ENCODE peak calls at places on chromosomes 13 and 19, in four cellular contexts. C, R, Y and U are unnamed samples.

GRCh38 chr13:106072014-106072413 is 463.4 kb downstream of the EFNB2 start:
- DNase-seq in C (no peak), R (no peak), Y (no peak), U (no peak)

GRCh38 chr13:29448124-29448685 is 147.3 kb downstream of the SLC7A1 start:
- DNase-seq in C (no peak), R (no peak), Y (no peak), U (no peak)

GRCh38 chr13:95862401-95862800 is 185.5 kb downstream of the DNAJC3 start:
- DNase-seq in C (no peak), R (no peak), Y (no peak), U (no peak)

GRCh38 chr19:39265321-39265916 is 2.8 kb upstream of the IFNL2 start:
- DNase-seq in C (no peak), R (no peak), Y (no peak), U (no peak)

GRCh38 chr13:22929391-22930126 is 251.2 kb upstream of the SGCG start:
- DNase-seq in C (no peak), R (no peak), Y (no peak), U (no peak)

GRCh38 chr19:38044267-38045111 is 137.5 kb downstream of the SIPA1L3 start:
- DNase-seq in C (no peak), R (no peak), Y (no peak), U (no peak)

GRCh38 chr13:25001807-25002206 is 94.1 kb upstream of the PABPC3 start:
- DNase-seq in C (no peak), R (no peak), Y (no peak), U (no peak)

GRCh38 chr19:5873617-5874199 is 3.4 kb upstream of the FUT5 start:
- DNase-seq in C (no peak), R (no peak), Y (no peak), U (no peak)

GRCh38 chr19:39970424-39970673 is 616 bp upstream of the PSMC4 start:
- DNase-seq in C (no peak), R (peak), Y (no peak), U (no peak)

GRCh38 chr19:41420101-41420880 is 6.9 kb downstream of the B3GNT8 start:
- DNase-seq in C (no peak), R (no peak), Y (no peak), U (no peak)

GRCh38 chr13:29575098-29575497 is 20.4 kb downstream of the SLC7A1 start:
- DNase-seq in C (no peak), R (no peak), Y (no peak), U (no peak)

GRCh38 chr13:40446365-40446764 is 220.1 kb downstream of the FOXO1 start:
- DNase-seq in C (no peak), R (no peak), Y (no peak), U (no peak)

GRCh38 chr19:15264061-15264932 is 32.0 kb upstream of the EPHX3 start:
- DNase-seq in C (peak), R (no peak), Y (peak), U (peak)

GRCh38 chr13:70189981-70190380 is 81.7 kb upstream of the KLHL1 start:
- DNase-seq in C (no peak), R (no peak), Y (no peak), U (no peak)

GRCh38 chr19:35344511-35345031 is 3.1 kb upstream of the FFAR1 start:
- DNase-seq in C (no peak), R (no peak), Y (peak), U (no peak)

GRCh38 chr19:35775046-35775297 is 392 bp upstream of the ARHGAP33 start:
- DNase-seq in C (no peak), R (no peak), Y (no peak), U (no peak)

GRCh38 chr19:35805518-35806102 is 7.0 kb downstream of the PRODH2 start:
- DNase-seq in C (no peak), R (no peak), Y (no peak), U (no peak)

GRCh38 chr19:14476663-14477401 is 1.7 kb upstream of the PTGER1 start:
- DNase-seq in C (no peak), R (no peak), Y (peak), U (peak)

GRCh38 chr19:29886535-29886934 is 55.5 kb upstream of the URI1 start:
- DNase-seq in C (no peak), R (no peak), Y (no peak), U (no peak)

GRCh38 chr13:65789815-65790214 is 1440.3 kb downstream of the PCDH9 start:
- DNase-seq in C (no peak), R (no peak), Y (no peak), U (no peak)

GRCh38 chr13:26971990-26972888 is 199.4 kb downstream of the USP12 start:
- DNase-seq in C (peak), R (no peak), Y (peak), U (no peak)

GRCh38 chr19:39969681-39970423 is 1.1 kb upstream of the PSMC4 start:
- DNase-seq in C (no peak), R (no peak), Y (no peak), U (no peak)

GRCh38 chr19:4359627-4360000 is 16.3 kb downstream of the MPND start:
- DNase-seq in C (no peak), R (no peak), Y (no peak), U (no peak)

GRCh38 chr19:57473646-57474045 is 3.7 kb downstream of the ZNF772 start:
- DNase-seq in C (no peak), R (no peak), Y (no peak), U (no peak)

GRCh38 chr13:42266464-42266863 is 5.5 kb upstream of the AKAP11 start:
- DNase-seq in C (no peak), R (no peak), Y (no peak), U (no peak)

GRCh38 chr19:55094456-55095259 is 19.0 kb downstream of the EPS8L1 start:
- DNase-seq in C (no peak), R (no peak), Y (no peak), U (no peak)

GRCh38 chr13:23744315-23744714 is 144.9 kb downstream of the MIPEP start:
- DNase-seq in C (no peak), R (no peak), Y (no peak), U (no peak)

GRCh38 chr13:52454459-52454824 is 836 bp upstream of the CKAP2 start:
- DNase-seq in C (no peak), R (peak), Y (no peak), U (no peak)
- TF ChIP-seq TARDBP in C (no peak), R (no peak), Y (no peak), U (no peak)

GRCh38 chr19:13130886-13131490 is 12.9 kb downstream of the NACC1 start:
- DNase-seq in C (no peak), R (no peak), Y (no peak), U (no peak)

GRCh38 chr19:13135068-13136062 is 14.8 kb downstream of the STX10 start:
- DNase-seq in C (no peak), R (no peak), Y (no peak), U (no peak)

GRCh38 chr19:13134626-13135025 is 15.5 kb downstream of the STX10 start:
- DNase-seq in C (no peak), R (no peak), Y (no peak), U (no peak)

GRCh38 chr19:13133241-13133870 is 15.3 kb downstream of the NACC1 start:
- DNase-seq in C (no peak), R (no peak), Y (no peak), U (no peak)

DNA sequence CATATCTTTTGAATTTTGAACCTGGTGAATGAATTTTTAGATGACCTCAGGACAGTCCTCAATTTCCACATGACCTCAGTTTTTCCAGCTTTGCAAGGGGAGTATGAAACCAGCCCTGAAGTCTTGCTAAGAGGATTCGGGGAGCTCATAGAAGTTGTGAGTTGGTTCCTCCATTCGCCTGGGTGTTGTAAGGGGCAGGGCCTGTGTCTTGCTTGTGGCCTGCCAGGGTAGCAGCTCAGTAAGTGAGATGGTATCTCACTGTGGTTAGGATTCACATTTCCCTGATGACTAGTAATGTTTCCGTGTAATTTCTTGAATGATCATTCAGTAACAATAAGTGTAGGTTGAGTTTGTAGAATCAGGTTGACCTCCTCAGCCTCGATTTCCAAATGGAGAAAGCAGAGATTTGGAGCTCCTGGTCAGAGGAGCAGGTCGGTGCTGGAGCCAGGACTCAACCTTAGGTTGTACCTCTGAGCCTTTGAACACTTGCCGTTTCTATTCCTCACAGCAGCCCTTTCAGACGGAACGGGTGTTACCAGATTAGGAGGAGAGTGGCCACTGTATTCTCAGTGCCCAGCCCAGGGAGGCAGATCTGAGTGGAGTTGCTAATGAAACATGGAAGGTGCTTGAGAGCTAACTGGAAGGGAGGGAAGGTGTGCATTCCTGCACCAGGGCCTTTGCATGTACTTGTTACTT is 14.6 kb downstream of the NACC1 start:
- DNase-seq in C (no peak), R (no peak), Y (no peak), U (no peak)
- TF ChIP-seq TARDBP in C (no peak), R (no peak), Y (no peak), U (no peak)

GRCh38 chr13:31749929-31750328 is 10.6 kb downstream of the RXFP2 start:
- DNase-seq in C (no peak), R (no peak), Y (no peak), U (no peak)
- TF ChIP-seq TARDBP in C (no peak), R (no peak), Y (no peak), U (no peak)

GRCh38 chr13:74320282-74320681 is 186.1 kb upstream of the KLF12 start:
- DNase-seq in C (no peak), R (no peak), Y (no peak), U (no peak)

GRCh38 chr13:74322562-74322961 is 188.4 kb upstream of the KLF12 start:
- DNase-seq in C (no peak), R (no peak), Y (no peak), U (no peak)

GRCh38 chr13:74325106-74325505 is 190.9 kb upstream of the KLF12 start:
- DNase-seq in C (peak), R (no peak), Y (no peak), U (peak)

GRCh38 chr13:74329978-74330377 is 195.8 kb upstream of the KLF12 start:
- DNase-seq in C (no peak), R (no peak), Y (no peak), U (no peak)

GRCh38 chr13:74324338-74324737 is 190.1 kb upstream of the KLF12 start:
- DNase-seq in C (no peak), R (no peak), Y (no peak), U (peak)
- TF ChIP-seq TARDBP in C (no peak), R (no peak), Y (no peak), U (no peak)

GRCh38 chr19:2053601-2054389 is 2.8 kb upstream of the MKNK2 start:
- DNase-seq in C (no peak), R (no peak), Y (no peak), U (no peak)
- TF ChIP-seq TARDBP in C (no peak), R (no peak), Y (no peak), U (no peak)

GRCh38 chr19:10625003-10625761 is at the start of gene SLC44A2:
- DNase-seq in C (no peak), R (no peak), Y (peak), U (no peak)
- TF ChIP-seq TARDBP in C (no peak), R (no peak), Y (no peak), U (no peak)

GRCh38 chr13:39016789-39017188 is 21.1 kb downstream of the PROSER1 start:
- DNase-seq in C (peak), R (no peak), Y (peak), U (peak)
- TF ChIP-seq TARDBP in C (no peak), R (no peak), Y (no peak), U (no peak)

DNA sequence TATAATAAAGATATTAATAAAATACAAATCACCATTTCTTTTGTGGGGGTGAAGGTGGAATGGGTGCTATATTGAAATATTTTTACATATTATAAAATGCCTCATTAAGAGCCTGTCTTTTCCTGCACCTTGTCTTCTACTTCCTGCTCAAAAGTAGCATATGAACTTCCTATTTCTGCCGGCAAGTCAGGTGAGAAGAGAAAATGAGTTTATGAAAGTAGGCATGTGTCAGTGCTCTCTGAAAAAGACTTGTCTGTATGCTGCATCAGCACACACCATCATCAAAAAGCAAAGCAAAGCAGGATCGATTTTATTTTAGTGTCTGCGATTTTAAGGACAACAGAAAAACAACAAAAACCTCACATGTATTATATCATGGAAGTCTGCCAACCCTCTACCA is 114.2 kb downstream of the RAP2A start:
- DNase-seq in C (no peak), R (no peak), Y (no peak), U (no peak)
- TF ChIP-seq TARDBP in C (no peak), R (no peak), Y (no peak), U (no peak)

DNA sequence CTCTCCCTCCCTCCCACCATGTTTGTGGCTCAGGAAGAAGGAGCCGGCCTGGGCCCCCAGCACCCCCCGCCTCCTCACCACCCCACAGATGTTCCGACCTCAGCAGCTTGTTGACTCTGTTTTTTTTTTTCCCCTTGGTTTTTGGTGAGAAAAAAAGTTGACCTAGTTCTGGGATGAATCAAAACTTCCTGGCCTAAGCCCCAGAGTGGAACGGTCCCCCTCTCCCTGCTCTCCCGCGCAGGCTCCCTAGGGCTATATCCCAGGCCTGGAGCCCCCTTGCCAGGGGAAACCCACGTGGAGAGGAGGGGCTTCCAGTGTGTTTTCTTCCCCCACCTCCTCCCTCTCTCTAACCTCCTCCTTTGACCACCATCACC is 4.0 kb downstream of the COL5A3 start:
- DNase-seq in C (no peak), R (no peak), Y (no peak), U (no peak)
- TF ChIP-seq TARDBP in C (no peak), R (no peak), Y (no peak), U (no peak)

DNA sequence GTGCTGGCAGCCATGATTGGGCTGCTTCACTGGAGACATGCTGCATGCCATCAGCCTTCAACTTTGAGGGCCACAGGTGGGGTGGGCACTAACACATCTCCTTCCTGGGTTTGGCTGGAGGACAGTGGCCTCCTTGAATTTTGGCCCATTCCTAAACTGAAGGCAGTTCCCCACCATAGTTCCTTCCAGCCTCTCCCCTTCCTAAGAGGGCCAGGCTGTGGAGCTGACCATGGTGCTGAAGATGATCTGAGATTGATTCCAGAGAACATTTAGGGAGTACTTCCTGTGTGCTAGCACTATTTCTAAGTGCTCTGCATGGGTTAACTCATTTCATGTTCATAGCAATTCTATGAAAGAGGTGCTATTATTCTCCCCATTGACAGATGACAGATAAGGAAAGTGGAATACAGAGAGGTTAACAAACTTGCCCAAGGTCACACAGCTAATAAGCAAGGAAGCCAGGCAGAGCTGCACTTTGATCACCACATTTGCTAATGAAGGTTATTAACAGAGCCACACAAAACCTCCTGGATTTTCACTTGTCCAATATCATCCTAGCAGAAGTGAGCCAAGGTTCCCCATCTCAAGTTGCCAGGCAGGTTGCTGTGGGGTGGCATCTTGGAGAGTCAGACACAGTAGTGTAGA is 175.3 kb downstream of the ZIC5 start:
- DNase-seq in C (peak), R (no peak), Y (peak), U (peak)
- TF ChIP-seq TARDBP in C (no peak), R (no peak), Y (no peak), U (no peak)